ENCODE peak calls at places on chromosomes 7 and 10, in seven cellular contexts. One of them, this sample, is unnamed.

GRCh38 chr7:39709768-39710291 is 86.5 kb downstream of the RALA start:
- DNase-seq in HuH-7: no peak
- DNase-seq in CD8-positive, alpha-beta T cell: no peak
- DNase-seq in SW480: no peak
- DNase-seq in lung microvascular endothelial cell: peak
- DNase-seq in kidney tubule cell: no peak
- DNase-seq in fibroblast of pulmonary artery: peak
- DNase-seq in this sample: peak

GRCh38 chr10:94413374-94413773 is 11.0 kb downstream of the TBC1D12 start:
- DNase-seq in SW480: no peak
- DNase-seq in HuH-7: no peak
- DNase-seq in fibroblast of pulmonary artery: no peak
- DNase-seq in lung microvascular endothelial cell: no peak
- DNase-seq in CD8-positive, alpha-beta T cell: no peak
- DNase-seq in kidney tubule cell: no peak
- DNase-seq in this sample: no peak

GRCh38 chr10:113960617-113961260 is 82.9 kb upstream of the ADRB1 start:
- DNase-seq in CD8-positive, alpha-beta T cell: no peak
- DNase-seq in SW480: peak
- DNase-seq in fibroblast of pulmonary artery: no peak
- DNase-seq in kidney tubule cell: peak
- DNase-seq in HuH-7: no peak
- DNase-seq in lung microvascular endothelial cell: no peak
- DNase-seq in this sample: no peak

GRCh38 chr10:17682236-17682946 is 38.4 kb downstream of the STAM start:
- DNase-seq in SW480: no peak
- DNase-seq in lung microvascular endothelial cell: peak
- DNase-seq in fibroblast of pulmonary artery: peak
- DNase-seq in HuH-7: no peak
- DNase-seq in CD8-positive, alpha-beta T cell: no peak
- DNase-seq in kidney tubule cell: no peak
- DNase-seq in this sample: peak

GRCh38 chr7:93747019-93747418 is 143.5 kb downstream of the TFPI2 start:
- DNase-seq in HuH-7: no peak
- DNase-seq in lung microvascular endothelial cell: no peak
- DNase-seq in CD8-positive, alpha-beta T cell: no peak
- DNase-seq in SW480: no peak
- DNase-seq in kidney tubule cell: no peak
- DNase-seq in fibroblast of pulmonary artery: no peak
- DNase-seq in this sample: no peak

GRCh38 chr7:37531225-37531624 is 82.6 kb upstream of the ELMO1 start:
- DNase-seq in SW480: no peak
- DNase-seq in fibroblast of pulmonary artery: no peak
- DNase-seq in lung microvascular endothelial cell: peak
- DNase-seq in CD8-positive, alpha-beta T cell: no peak
- DNase-seq in kidney tubule cell: no peak
- DNase-seq in HuH-7: no peak
- DNase-seq in this sample: peak

GRCh38 chr7:29946428-29947186 is 43.0 kb downstream of the SCRN1 start:
- DNase-seq in CD8-positive, alpha-beta T cell: no peak
- DNase-seq in lung microvascular endothelial cell: peak
- DNase-seq in kidney tubule cell: peak
- DNase-seq in SW480: peak
- DNase-seq in HuH-7: peak
- DNase-seq in fibroblast of pulmonary artery: peak
- DNase-seq in this sample: peak

GRCh38 chr7:92608380-92609322 is 18.5 kb upstream of the FAM133B start:
- DNase-seq in SW480: peak
- DNase-seq in fibroblast of pulmonary artery: no peak
- DNase-seq in kidney tubule cell: peak
- DNase-seq in lung microvascular endothelial cell: no peak
- DNase-seq in HuH-7: no peak
- DNase-seq in CD8-positive, alpha-beta T cell: no peak
- DNase-seq in this sample: no peak

GRCh38 chr10:74746813-74747212 is 79.6 kb upstream of the KAT6B start:
- DNase-seq in CD8-positive, alpha-beta T cell: no peak
- DNase-seq in HuH-7: no peak
- DNase-seq in kidney tubule cell: no peak
- DNase-seq in lung microvascular endothelial cell: no peak
- DNase-seq in fibroblast of pulmonary artery: no peak
- DNase-seq in SW480: no peak
- DNase-seq in this sample: no peak

GRCh38 chr10:130300608-130301025 is 164.4 kb downstream of the GLRX3 start:
- DNase-seq in SW480: no peak
- DNase-seq in CD8-positive, alpha-beta T cell: peak
- DNase-seq in fibroblast of pulmonary artery: peak
- DNase-seq in HuH-7: no peak
- DNase-seq in lung microvascular endothelial cell: peak
- DNase-seq in kidney tubule cell: peak
- DNase-seq in this sample: peak

GRCh38 chr10:74502963-74503608 is 323.3 kb upstream of the KAT6B start:
- DNase-seq in kidney tubule cell: peak
- DNase-seq in fibroblast of pulmonary artery: peak
- DNase-seq in lung microvascular endothelial cell: peak
- DNase-seq in HuH-7: no peak
- DNase-seq in CD8-positive, alpha-beta T cell: no peak
- DNase-seq in SW480: no peak
- DNase-seq in this sample: peak

GRCh38 chr10:116398224-116398623 is 29.4 kb upstream of the PNLIPRP3 start:
- DNase-seq in SW480: no peak
- DNase-seq in fibroblast of pulmonary artery: no peak
- DNase-seq in CD8-positive, alpha-beta T cell: no peak
- DNase-seq in lung microvascular endothelial cell: no peak
- DNase-seq in HuH-7: no peak
- DNase-seq in kidney tubule cell: no peak
- DNase-seq in this sample: no peak

GRCh38 chr7:43906327-43907010 is at the start of gene URGCP:
- DNase-seq in HuH-7: peak
- DNase-seq in SW480: peak
- DNase-seq in CD8-positive, alpha-beta T cell: peak
- DNase-seq in lung microvascular endothelial cell: peak
- DNase-seq in kidney tubule cell: peak
- DNase-seq in fibroblast of pulmonary artery: peak
- DNase-seq in this sample: peak

This sample was measured in dermis microvascular lymphatic vessel endothelial cell.